ENCODE peak calls at places on chromosome 3, in four cellular contexts. P is uterus, O is heart left ventricle, U is ovary. D is an unnamed sample.
A peak's percentile ranks its signal among the peaks of the same experiment; 100 is the strongest.

GRCh38 chr3:129313983-129314756 is 35.5 kb downstream of the HMCES start:
- DNase-seq in P (peak; percentile 36), O (no peak), U (no peak), D (no peak)

GRCh38 chr3:144045766-144046165 is 74.1 kb downstream of the DIPK2A start:
- DNase-seq in P (no peak), O (no peak), U (no peak), D (no peak)

GRCh38 chr3:124846189-124846588 is 41.0 kb downstream of the ITGB5 start:
- DNase-seq in P (peak; percentile 46), O (no peak), U (no peak), D (no peak)

GRCh38 chr3:152830245-152830644 is 4.7 kb upstream of the P2RY1 start:
- DNase-seq in P (no peak), O (no peak), U (no peak), D (no peak)

GRCh38 chr3:128111147-128111546 is 12.5 kb downstream of the RUVBL1 start:
- DNase-seq in P (no peak), O (no peak), U (no peak), D (no peak)

GRCh38 chr3:106059953-106060517 is 191.2 kb upstream of the CBLB start:
- DNase-seq in P (no peak), O (no peak), U (no peak), D (no peak)

GRCh38 chr3:161171113-161171512 is 50.0 kb upstream of the NMD3 start:
- DNase-seq in P (peak; percentile 37), O (peak; percentile 43), U (peak; percentile 11), D (peak; percentile 25)

GRCh38 chr3:130820976-130821375 is 72.9 kb upstream of the ATP2C1 start:
- DNase-seq in P (no peak), O (no peak), U (no peak), D (no peak)

GRCh38 chr3:45948409-45948808 is 5.1 kb downstream of the CXCR6 start:
- DNase-seq in P (no peak), O (no peak), U (no peak), D (no peak)

GRCh38 chr3:74623261-74623836 is 8.9 kb upstream of the CNTN3 start:
- DNase-seq in P (no peak), O (no peak), U (no peak), D (no peak)

GRCh38 chr3:160400048-160400630 is 689 bp downstream of the SMC4 start:
- DNase-seq in P (peak; percentile 26), O (peak; percentile 49), U (peak; percentile 22), D (peak; percentile 46)

GRCh38 chr3:197730200-197730599 is 6.5 kb downstream of the RUBCN start:
- DNase-seq in P (no peak), O (no peak), U (no peak), D (no peak)

GRCh38 chr3:177370396-177370795 is 173.1 kb upstream of the TBL1XR1 start:
- DNase-seq in P (no peak), O (no peak), U (no peak), D (no peak)

GRCh38 chr3:47781326-47781684 is 388 bp downstream of the SMARCC1 start:
- DNase-seq in P (peak; percentile 53), O (peak; percentile 73), U (peak; percentile 65), D (peak; percentile 76)

GRCh38 chr3:81869380-81869779 is 107.9 kb upstream of the GBE1 start:
- DNase-seq in P (no peak), O (no peak), U (no peak), D (no peak)
- TF ChIP-seq POLR2A in P (no peak), O (no peak), U (no peak), D (no peak)

DNA sequence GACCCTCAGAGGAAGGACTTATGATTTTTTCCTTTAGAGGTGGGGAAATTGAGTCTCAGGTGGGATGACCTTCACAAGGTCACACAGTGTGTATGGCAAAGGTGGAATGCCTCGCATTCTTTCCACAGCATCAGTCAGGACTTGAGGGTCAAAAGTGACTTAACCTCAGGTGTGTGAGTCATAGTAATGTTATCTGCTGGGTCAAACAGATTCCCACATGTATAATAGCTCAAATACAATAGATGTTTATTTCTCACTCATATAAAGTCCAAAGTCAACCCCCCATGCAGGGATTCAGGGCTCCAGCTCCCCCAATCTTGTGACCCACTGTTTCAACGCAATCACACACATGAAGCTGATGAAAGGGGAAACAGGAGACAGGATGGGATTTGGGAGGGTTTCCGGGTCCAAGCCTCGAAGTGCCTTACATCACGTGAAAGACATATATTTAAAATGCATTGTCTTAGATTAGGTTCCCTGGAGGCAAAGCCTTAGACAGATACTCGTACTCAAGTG is 34.0 kb upstream of the CCDC174 start:
- DNase-seq in P (no peak), O (no peak), U (no peak), D (no peak)
- H3K27me3 ChIP-seq in P (no peaks in the 10 kb centered on the region), O (no peaks in the 10 kb centered on the region), U (no peaks in the 10 kb centered on the region), D (no peaks in the 10 kb centered on the region)

DNA sequence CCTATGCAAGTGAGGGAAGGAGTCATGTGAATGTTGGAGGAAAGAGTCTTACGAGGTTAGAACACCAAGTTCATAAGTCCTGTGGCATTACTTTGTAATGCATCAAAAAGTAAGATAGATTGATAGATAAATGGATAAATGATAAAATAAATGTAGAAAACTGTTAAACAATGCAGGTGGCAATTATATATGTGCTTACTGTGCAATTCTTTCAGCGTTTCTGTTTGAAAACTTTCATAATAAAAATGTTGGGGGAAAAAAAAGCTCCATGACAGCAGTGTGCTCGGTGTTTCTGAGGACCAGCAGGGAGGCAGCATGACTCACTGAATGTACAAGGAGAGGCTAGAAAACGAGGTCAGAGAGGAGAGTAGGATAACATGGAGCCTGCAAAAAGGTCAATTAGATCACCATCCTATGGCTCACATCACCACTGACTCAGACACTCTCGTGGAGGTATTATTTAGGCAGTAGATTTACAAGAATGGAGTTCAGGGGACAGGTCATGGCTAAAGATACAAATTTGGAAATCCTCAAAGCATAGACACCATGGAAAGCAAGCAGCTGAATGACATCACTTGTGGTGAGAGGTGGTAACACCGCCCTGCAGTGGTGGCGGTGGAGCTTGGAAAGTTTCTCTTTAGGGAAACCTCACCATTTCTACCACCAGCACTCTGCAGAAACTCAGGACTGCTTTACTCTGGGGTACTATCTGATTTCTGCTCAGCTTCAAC is 219.8 kb downstream of the CTNNB1 start:
- DNase-seq in P (no peak), O (no peak), U (no peak), D (no peak)
- TF ChIP-seq CTCF in P (no peak), O (no peak), U (no peak), D (no peak)

DNA sequence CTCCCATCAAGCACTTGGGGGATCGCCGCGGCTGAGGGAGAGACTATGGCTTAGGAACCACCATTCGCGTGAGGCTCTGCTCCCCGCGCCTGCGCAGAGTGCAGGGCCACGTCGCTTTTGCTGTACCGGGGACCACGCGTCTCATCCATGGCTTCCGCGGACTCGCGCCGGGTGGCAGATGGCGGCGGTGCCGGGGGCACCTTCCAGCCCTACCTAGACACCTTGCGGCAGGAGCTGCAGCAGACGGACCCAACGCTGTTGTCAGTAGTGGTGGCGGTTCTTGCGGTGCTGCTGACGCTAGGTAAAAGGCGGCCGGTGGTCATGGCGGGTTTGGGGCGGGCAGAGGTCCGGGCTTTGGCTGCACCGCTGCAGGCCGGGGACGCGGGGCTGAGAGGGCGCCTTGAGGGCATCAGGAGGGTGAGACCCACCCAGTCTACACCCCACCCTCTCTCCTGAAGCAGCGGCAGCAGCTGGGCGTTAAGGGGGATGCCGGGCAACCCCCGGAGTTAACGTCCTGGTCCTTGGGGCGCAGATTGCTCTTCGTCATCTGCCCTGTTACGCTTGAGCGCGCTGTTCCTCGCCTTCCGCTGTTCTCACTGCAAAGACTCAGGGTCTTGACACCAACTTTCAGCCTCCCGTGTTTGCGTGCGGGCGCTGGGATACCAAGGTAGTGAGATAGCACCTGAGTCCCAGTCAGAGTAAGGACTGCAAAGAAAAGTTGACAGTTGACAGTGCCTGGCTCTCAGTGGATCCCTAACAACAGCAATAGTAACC is at the start of gene SRPRB:
- DNase-seq in P (peak; percentile 91), O (peak; percentile 94), U (peak; percentile 88), D (peak; percentile 97)
- TF ChIP-seq POLR2A in P (peak; percentile 35), O (no peak), U (peak; percentile 42), D (peak; percentile 20)

DNA sequence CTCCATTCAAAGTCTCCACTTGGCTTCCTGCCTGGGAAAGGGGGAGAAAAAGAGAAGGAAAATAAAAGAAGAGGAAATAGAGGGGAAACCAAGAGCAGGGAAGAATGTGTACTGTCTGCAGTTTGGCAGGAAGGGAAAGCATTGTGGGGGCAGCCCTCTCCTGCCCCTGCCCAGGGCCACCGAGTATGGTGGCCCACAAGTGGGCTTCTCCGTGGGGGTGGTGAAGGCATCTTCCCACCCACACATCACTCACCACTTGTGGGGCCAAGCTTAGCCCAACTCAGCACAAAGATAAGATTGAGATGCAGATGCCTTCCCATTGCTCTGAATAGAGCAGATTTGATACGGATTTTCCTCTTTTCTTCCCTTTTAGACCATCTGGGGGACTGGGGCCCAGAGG is 69.3 kb downstream of the SEMA5B start:
- DNase-seq in P (no peak), O (no peak), U (no peak), D (no peak)
- H3K27me3 ChIP-seq in P (no peaks in the 10 kb centered on the region), O (no peaks in the 10 kb centered on the region), U (no peaks in the 10 kb centered on the region), D (no peaks in the 10 kb centered on the region)

DNA sequence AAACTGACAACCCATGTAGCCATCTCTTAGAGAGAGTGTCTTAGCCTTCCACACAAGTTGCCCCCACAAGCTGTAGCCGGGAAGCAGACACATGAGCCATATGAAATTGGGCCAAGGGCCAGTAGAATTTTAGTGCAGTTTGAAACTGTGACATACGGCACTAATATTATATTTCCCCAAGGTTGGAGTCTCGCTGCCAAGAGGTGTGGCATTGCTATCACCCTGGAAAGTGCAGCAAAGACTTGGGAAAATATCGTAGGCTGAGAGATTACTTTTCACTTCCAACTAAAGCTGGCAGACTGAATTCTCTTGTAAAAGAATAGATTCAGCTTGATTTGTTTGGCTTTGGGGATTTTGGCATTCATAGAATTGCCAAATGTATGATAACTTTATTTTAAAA is 89.2 kb downstream of the ECT2 start:
- DNase-seq in P (no peak), O (no peak), U (no peak), D (no peak)
- TF ChIP-seq CTCF in P (no peak), O (no peak), U (no peak), D (no peak)

GRCh38 chr3:108479212-108479611 is 31.2 kb downstream of the MYH15 start:
- DNase-seq in P (no peak), O (no peak), U (no peak), D (no peak)
- TF ChIP-seq POLR2A in P (no peak), O (no peak), U (no peak), D (no peak)

GRCh38 chr3:16114381-16114916 is 60.0 kb upstream of the GALNT15 start:
- DNase-seq in P (no peak), O (no peak), U (peak; percentile 28), D (no peak)
- H3K27me3 ChIP-seq in P (no peaks in the 10 kb centered on the region), O (no peaks in the 10 kb centered on the region), U (no peaks in the 10 kb centered on the region), D (no peaks in the 10 kb centered on the region)